ENCODE peak calls at places on chromosomes 16 and 17, in seven cellular contexts. S is tibial artery, I is brain microvascular endothelial cell, T is lower leg skin, G is breast epithelium, E is AG04450, Q is sigmoid colon. M is an unnamed sample.

GRCh38 chr17:16934133-16934795 is 37.7 kb downstream of the TNFRSF13B start:
- DNase-seq in S (peak), I (no peak), T (peak), G (peak), E (no peak), Q (peak), M (no peak)

GRCh38 chr17:45948498-45948880 is 50.6 kb upstream of the STH start:
- DNase-seq in S (no peak), I (no peak), T (no peak), G (peak), E (no peak), Q (no peak), M (no peak)

GRCh38 chr17:35254107-35254802 is 11.4 kb downstream of the SLFN5 start:
- DNase-seq in S (peak), I (peak), T (peak), G (no peak), E (peak), Q (peak), M (peak)

GRCh38 chr16:79484237-79484636 is 116.3 kb downstream of the MAF start:
- DNase-seq in S (no peak), I (no peak), T (no peak), G (no peak), E (no peak), Q (no peak), M (no peak)

GRCh38 chr17:77494664-77495435 is 354.1 kb downstream of the SEC14L1 start:
- DNase-seq in S (peak), I (peak), T (peak), G (peak), E (peak), Q (peak), M (peak)

GRCh38 chr17:43467981-43468541 is 15.7 kb upstream of the DHX8 start:
- DNase-seq in S (peak), I (peak), T (no peak), G (no peak), E (no peak), Q (peak), M (no peak)

GRCh38 chr16:66561381-66562080 is 4.7 kb upstream of the CMTM1 start:
- DNase-seq in S (no peak), I (no peak), T (no peak), G (no peak), E (no peak), Q (no peak), M (peak)

GRCh38 chr17:18129041-18129502 is 20.5 kb downstream of the MYO15A start:
- DNase-seq in S (no peak), I (peak), T (no peak), G (peak), E (peak), Q (no peak), M (peak)

GRCh38 chr16:53519417-53520091 is 16.5 kb upstream of the AKTIP start:
- DNase-seq in S (no peak), I (no peak), T (no peak), G (no peak), E (no peak), Q (no peak), M (no peak)

GRCh38 chr16:48013476-48013875 is 142.3 kb downstream of the ABCC12 start:
- DNase-seq in S (no peak), I (no peak), T (no peak), G (no peak), E (no peak), Q (no peak), M (no peak)

GRCh38 chr17:2214047-2214717 is 89.4 kb downstream of the SMG6 start:
- DNase-seq in S (peak), I (peak), T (peak), G (no peak), E (peak), Q (peak), M (no peak)

GRCh38 chr17:3990391-3991127 is 26.3 kb upstream of the ATP2A3 start:
- DNase-seq in S (peak), I (no peak), T (no peak), G (no peak), E (no peak), Q (no peak), M (no peak)

GRCh38 chr16:81861503-81861902 is 82.4 kb downstream of the PLCG2 start:
- DNase-seq in S (no peak), I (no peak), T (no peak), G (no peak), E (no peak), Q (no peak), M (no peak)

GRCh38 chr17:66855204-66855603 is 20.3 kb downstream of the CACNG5 start:
- DNase-seq in S (no peak), I (no peak), T (peak), G (no peak), E (no peak), Q (no peak), M (no peak)

GRCh38 chr16:3456374-3456773 is 12.9 kb downstream of the NAA60 start:
- DNase-seq in S (no peak), I (no peak), T (peak), G (no peak), E (no peak), Q (no peak), M (no peak)

GRCh38 chr16:71369494-71369893 is 11.0 kb downstream of the CALB2 start:
- DNase-seq in S (no peak), I (no peak), T (no peak), G (peak), E (no peak), Q (no peak), M (no peak)

GRCh38 chr17:67729903-67730302 is 12.2 kb downstream of the NOL11 start:
- DNase-seq in S (no peak), I (no peak), T (no peak), G (no peak), E (no peak), Q (no peak), M (no peak)

GRCh38 chr17:6306820-6307219 is 128.1 kb downstream of the AIPL1 start:
- DNase-seq in S (no peak), I (no peak), T (no peak), G (no peak), E (no peak), Q (no peak), M (no peak)

GRCh38 chr17:5741810-5742209 is 157.5 kb upstream of the NLRP1 start:
- DNase-seq in S (no peak), I (no peak), T (peak), G (no peak), E (no peak), Q (no peak), M (no peak)

GRCh38 chr16:51149251-51149661 is 1.8 kb downstream of the SALL1 start:
- DNase-seq in S (no peak), I (no peak), T (no peak), G (no peak), E (no peak), Q (no peak), M (no peak)

GRCh38 chr17:78667741-78668640 is 90.8 kb upstream of the DNAH17 start:
- DNase-seq in S (no peak), I (no peak), T (no peak), G (no peak), E (no peak), Q (no peak), M (no peak)

GRCh38 chr17:72338847-72339790 is 218.3 kb downstream of the SOX9 start:
- DNase-seq in S (no peak), I (peak), T (peak), G (no peak), E (peak), Q (no peak), M (peak)

GRCh38 chr17:73632513-73632912 is 11.7 kb downstream of the SDK2 start:
- DNase-seq in S (no peak), I (no peak), T (no peak), G (no peak), E (no peak), Q (peak), M (no peak)

GRCh38 chr17:53924530-53925455 is 102.1 kb downstream of the KIF2B start:
- DNase-seq in S (no peak), I (no peak), T (no peak), G (no peak), E (no peak), Q (no peak), M (no peak)

GRCh38 chr17:49473900-49474751 is 21.0 kb upstream of the NGFR start:
- DNase-seq in S (no peak), I (no peak), T (no peak), G (no peak), E (no peak), Q (no peak), M (peak)

GRCh38 chr17:46764709-46765401 is 53.6 kb downstream of the WNT3 start:
- DNase-seq in S (no peak), I (peak), T (peak), G (no peak), E (peak), Q (no peak), M (no peak)

GRCh38 chr17:19013806-19014627 is 9.5 kb upstream of the FAM83G start:
- DNase-seq in S (no peak), I (no peak), T (no peak), G (no peak), E (no peak), Q (no peak), M (peak)

GRCh38 chr17:34645636-34646035 is 66.3 kb downstream of the TMEM132E start:
- DNase-seq in S (no peak), I (no peak), T (no peak), G (no peak), E (no peak), Q (no peak), M (peak)

GRCh38 chr17:50363217-50364060 is 9.5 kb downstream of the MRPL27 start:
- DNase-seq in S (no peak), I (peak), T (peak), G (no peak), E (no peak), Q (peak), M (no peak)

GRCh38 chr16:84672276-84673202 is 24.2 kb downstream of the KLHL36 start:
- DNase-seq in S (peak), I (peak), T (peak), G (peak), E (peak), Q (peak), M (peak)

GRCh38 chr17:16997514-16998429 is 25.9 kb upstream of the TNFRSF13B start:
- DNase-seq in S (no peak), I (peak), T (no peak), G (peak), E (no peak), Q (peak), M (no peak)

GRCh38 chr17:80187090-80187489 is 17.3 kb downstream of the CARD14 start:
- DNase-seq in S (no peak), I (no peak), T (no peak), G (no peak), E (no peak), Q (no peak), M (no peak)

GRCh38 chr17:32528825-32529224 is 42.0 kb downstream of the CDK5R1 start:
- DNase-seq in S (no peak), I (no peak), T (no peak), G (no peak), E (no peak), Q (no peak), M (peak)

GRCh38 chr17:40539711-40540411 is 25.4 kb downstream of the CCR7 start:
- DNase-seq in S (no peak), I (no peak), T (no peak), G (no peak), E (no peak), Q (peak), M (no peak)

GRCh38 chr17:40540448-40540847 is 24.8 kb downstream of the CCR7 start:
- DNase-seq in S (no peak), I (no peak), T (no peak), G (no peak), E (no peak), Q (peak), M (no peak)

GRCh38 chr17:40541873-40542561 is 23.3 kb downstream of the CCR7 start:
- DNase-seq in S (peak), I (no peak), T (peak), G (peak), E (no peak), Q (no peak), M (no peak)

GRCh38 chr17:40542562-40543411 is 22.5 kb downstream of the CCR7 start:
- DNase-seq in S (peak), I (peak), T (peak), G (peak), E (peak), Q (peak), M (no peak)

DNA sequence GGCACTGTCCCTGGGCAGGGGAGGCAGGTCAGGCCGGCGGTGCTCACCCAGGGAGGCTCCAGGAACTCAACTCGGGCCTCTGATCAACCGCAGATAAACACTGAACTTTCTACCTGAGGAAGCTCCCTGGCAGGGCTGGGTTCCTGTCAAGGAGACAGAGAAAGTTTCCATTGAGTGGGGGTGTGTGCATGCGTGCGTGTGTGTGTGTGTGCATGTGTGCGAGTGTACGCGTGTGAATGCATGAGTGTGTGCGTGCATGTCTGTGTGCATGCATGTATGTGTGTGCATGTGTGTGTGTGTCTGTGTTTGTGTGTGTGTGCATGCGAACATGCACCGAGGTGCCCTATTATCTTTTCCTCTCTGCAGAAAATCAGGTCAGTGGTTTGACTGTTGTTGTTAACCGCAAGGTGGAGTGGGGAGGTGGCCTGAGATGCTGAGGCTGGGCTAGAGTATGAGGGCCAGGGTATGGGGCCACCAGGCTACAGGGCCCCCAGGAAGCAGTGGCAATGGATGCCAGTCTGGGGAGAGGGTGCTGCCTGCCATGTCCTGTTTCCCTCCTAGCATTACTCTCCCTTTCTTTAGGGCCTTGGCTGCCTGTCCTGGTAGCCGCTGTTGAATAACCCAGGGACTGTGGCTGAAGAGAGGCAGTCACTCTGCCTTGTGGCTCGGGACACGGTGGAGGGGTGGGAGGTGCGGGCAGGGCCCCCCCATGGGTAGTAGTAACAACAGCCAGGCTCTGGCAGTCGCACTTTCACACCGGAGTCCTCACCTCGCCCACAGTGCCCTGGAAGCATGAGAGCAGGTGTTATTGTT is 24.0 kb downstream of the CCR7 start:
- DNase-seq in S (no peak), I (no peak), T (peak), G (peak), E (no peak), Q (peak), M (peak)
- H3K4me3 ChIP-seq in S (no peak), I (no peak), T (no peak), G (no peak), E (no peak), Q (no peak), M (no peak)

GRCh38 chr17:56577810-56578209 is 15.7 kb upstream of the NOG start:
- DNase-seq in S (no peak), I (no peak), T (no peak), G (no peak), E (no peak), Q (no peak), M (no peak)
- H3K4me3 ChIP-seq in S (no peak), I (no peak), T (no peak), G (no peak), E (no peak), Q (peak), M (no peak)

DNA sequence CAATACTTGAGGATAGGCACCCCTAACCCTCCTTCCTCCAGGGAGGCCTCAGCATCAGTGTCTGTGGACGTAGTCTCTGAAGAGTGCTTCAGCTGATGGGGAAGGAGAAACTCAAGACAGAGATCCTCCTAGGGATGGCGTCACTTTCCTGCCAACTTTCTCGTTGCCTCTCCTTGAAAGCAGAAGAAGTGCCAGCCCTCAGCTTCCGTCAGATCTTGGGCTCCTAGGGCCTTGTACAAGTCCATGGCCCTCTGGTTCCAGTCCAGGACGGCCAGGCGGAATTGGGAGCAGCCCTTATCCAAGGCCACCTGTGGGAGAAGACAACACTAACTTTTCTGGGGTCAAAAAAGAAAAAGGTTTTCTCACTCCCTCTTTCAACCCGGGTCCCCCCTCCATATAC is 1.3 kb downstream of the SAT2 start:
- DNase-seq in S (peak), I (no peak), T (no peak), G (no peak), E (no peak), Q (peak), M (no peak)
- H3K4me3 ChIP-seq in S (no peak), I (no peak), T (no peak), G (no peak), E (peak), Q (peak), M (peak)

GRCh38 chr17:82378741-82379021 is 7.1 kb downstream of the UTS2R start:
- DNase-seq in S (no peak), I (no peak), T (no peak), G (no peak), E (no peak), Q (no peak), M (no peak)

GRCh38 chr17:82377924-82378740 is 6.6 kb downstream of the UTS2R start:
- DNase-seq in S (no peak), I (no peak), T (no peak), G (no peak), E (no peak), Q (no peak), M (no peak)

GRCh38 chr17:82383411-82383810 is 11.8 kb downstream of the UTS2R start:
- DNase-seq in S (peak), I (no peak), T (no peak), G (no peak), E (no peak), Q (no peak), M (no peak)

GRCh38 chr17:82382933-82383255 is 11.3 kb downstream of the UTS2R start:
- DNase-seq in S (no peak), I (no peak), T (no peak), G (no peak), E (no peak), Q (no peak), M (no peak)

GRCh38 chr17:82380860-82381702 is 9.5 kb downstream of the UTS2R start:
- DNase-seq in S (no peak), I (no peak), T (no peak), G (no peak), E (no peak), Q (no peak), M (peak)
- H3K4me3 ChIP-seq in S (no peak), I (no peak), T (no peak), G (no peak), E (no peak), Q (no peak), M (no peak)

DNA sequence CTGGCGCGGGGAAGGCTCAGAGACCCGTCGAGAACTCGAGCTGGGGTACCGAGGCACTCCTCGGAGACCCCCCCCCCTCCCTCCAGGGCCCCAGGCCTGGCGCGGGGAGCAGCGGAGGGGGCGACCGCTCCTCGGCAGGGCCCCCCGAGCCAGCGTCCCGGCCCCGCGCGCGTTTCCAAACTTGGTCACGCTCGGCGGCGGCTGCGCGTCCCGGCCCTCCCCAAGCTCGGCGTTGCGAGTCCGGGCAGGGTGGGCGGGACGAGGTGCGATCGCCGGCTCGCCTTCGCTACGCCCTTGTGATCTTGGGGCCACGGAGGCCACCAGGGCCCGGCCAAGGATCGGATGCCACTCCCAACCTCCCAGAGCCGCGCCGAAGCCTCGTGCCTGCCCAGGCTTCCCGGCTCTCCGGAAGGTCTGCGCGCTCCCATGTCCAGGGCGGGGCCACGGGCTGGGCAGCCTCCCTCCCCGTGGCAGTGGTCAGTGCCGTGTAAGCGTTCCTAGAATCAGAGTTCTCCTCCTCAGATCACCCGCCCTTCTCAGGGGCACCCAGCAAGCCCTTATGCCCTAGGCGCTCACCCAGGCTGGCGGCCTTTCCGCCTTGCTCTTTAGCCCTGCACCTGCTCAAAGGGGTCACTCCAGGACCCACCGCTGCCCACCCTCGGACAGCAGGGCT is 12.0 kb upstream of the MRPS23 start:
- DNase-seq in S (peak), I (no peak), T (peak), G (peak), E (no peak), Q (peak), M (peak)
- H3K4me3 ChIP-seq in S (peak), I (peak), T (peak), G (peak), E (peak), Q (peak), M (peak)

M was measured in small intestine.